ENCODE peak calls at places on chromosomes 3 and 15, in six cellular contexts. E is H1, D is K562, Y is HepG2, I is GM12891, S is GM12878. Z is an unnamed sample.

GRCh38 chr3:155619118-155619915 is 125.6 kb downstream of the PLCH1 start:
- DNase-seq in E (peak), D (no peak), Y (no peak), I (no peak), S (no peak), Z (no peak)

GRCh38 chr15:49313650-49314049 is 109.4 kb upstream of the FGF7 start:
- DNase-seq in E (no peak), D (no peak), Y (no peak), I (no peak), S (no peak), Z (no peak)

GRCh38 chr3:4343258-4343657 is 40.1 kb downstream of the SETMAR start:
- DNase-seq in E (no peak), D (peak), Y (no peak), I (no peak), S (no peak), Z (no peak)

GRCh38 chr3:108029466-108029865 is 61.4 kb downstream of the CD47 start:
- DNase-seq in E (no peak), D (no peak), Y (no peak), I (no peak), S (no peak), Z (no peak)

GRCh38 chr15:64842986-64843561 is 1.4 kb downstream of the PLEKHO2 start:
- DNase-seq in E (no peak), D (peak), Y (no peak), I (no peak), S (no peak), Z (no peak)

GRCh38 chr3:41026394-41027177 is 172.7 kb upstream of the CTNNB1 start:
- DNase-seq in E (no peak), D (peak), Y (peak), I (no peak), S (no peak), Z (no peak)

GRCh38 chr3:126284258-126284904 is 72.8 kb downstream of the KLF15 start:
- DNase-seq in E (no peak), D (no peak), Y (no peak), I (no peak), S (no peak), Z (no peak)

GRCh38 chr3:4222574-4222973 is 80.6 kb upstream of the SETMAR start:
- DNase-seq in E (no peak), D (peak), Y (no peak), I (no peak), S (no peak), Z (no peak)

GRCh38 chr15:80918440-80918839 is 71.2 kb downstream of the MESD start:
- DNase-seq in E (no peak), D (no peak), Y (no peak), I (no peak), S (no peak), Z (no peak)

GRCh38 chr3:37400945-37401344 is 226.6 kb upstream of the LRRFIP2 start:
- DNase-seq in E (no peak), D (no peak), Y (no peak), I (no peak), S (no peak), Z (no peak)

GRCh38 chr3:71089271-71089670 is 494.3 kb downstream of the FOXP1 start:
- DNase-seq in E (no peak), D (no peak), Y (no peak), I (no peak), S (no peak), Z (no peak)

GRCh38 chr3:185649414-185649813 is 63.3 kb downstream of the SENP2 start:
- DNase-seq in E (no peak), D (no peak), Y (no peak), I (no peak), S (no peak), Z (no peak)

GRCh38 chr3:17195192-17195611 is 310.4 kb downstream of the PLCL2 start:
- DNase-seq in E (no peak), D (no peak), Y (no peak), I (peak), S (peak), Z (no peak)

GRCh38 chr3:176375519-176375918 is 821.8 kb downstream of the TBL1XR1 start:
- DNase-seq in E (no peak), D (no peak), Y (no peak), I (no peak), S (no peak), Z (no peak)

GRCh38 chr3:61239871-61240270 is 11.4 kb downstream of the FHIT start:
- DNase-seq in E (no peak), D (no peak), Y (no peak), I (no peak), S (no peak), Z (no peak)

GRCh38 chr3:10445561-10445960 is 59.8 kb downstream of the ATP2B2 start:
- DNase-seq in E (no peak), D (no peak), Y (no peak), I (no peak), S (no peak), Z (no peak)

GRCh38 chr3:150376001-150376848 is 31.9 kb upstream of the TSC22D2 start:
- DNase-seq in E (no peak), D (peak), Y (peak), I (no peak), S (no peak), Z (no peak)

GRCh38 chr3:107561980-107562379 is 39.2 kb downstream of the BBX start:
- DNase-seq in E (no peak), D (no peak), Y (no peak), I (no peak), S (no peak), Z (no peak)

GRCh38 chr15:73930371-73930770 is 4.1 kb downstream of the LOXL1 start:
- DNase-seq in E (no peak), D (no peak), Y (no peak), I (no peak), S (no peak), Z (no peak)

GRCh38 chr3:43581343-43581742 is 40.5 kb downstream of the ANO10 start:
- DNase-seq in E (no peak), D (peak), Y (no peak), I (no peak), S (no peak), Z (no peak)

GRCh38 chr15:43465105-43465504 is 27.9 kb downstream of the TP53BP1 start:
- DNase-seq in E (no peak), D (no peak), Y (no peak), I (no peak), S (no peak), Z (no peak)

GRCh38 chr15:64813075-64813474 is 12.4 kb downstream of the PIF1 start:
- DNase-seq in E (no peak), D (peak), Y (peak), I (peak), S (no peak), Z (no peak)

GRCh38 chr3:127170794-127171193 is 22.1 kb upstream of the PRR23E start:
- DNase-seq in E (no peak), D (no peak), Y (no peak), I (no peak), S (no peak), Z (no peak)

GRCh38 chr3:182331356-182331755 is 461.9 kb upstream of the ATP11B start:
- DNase-seq in E (no peak), D (no peak), Y (no peak), I (no peak), S (no peak), Z (no peak)

GRCh38 chr3:69370156-69370944 is 15.5 kb downstream of the FRMD4B start:
- DNase-seq in E (no peak), D (no peak), Y (no peak), I (no peak), S (no peak), Z (no peak)

GRCh38 chr3:184186184-184186901 is at the start of gene ABCF3:
- DNase-seq in E (no peak), D (no peak), Y (no peak), I (no peak), S (no peak), Z (no peak)

GRCh38 chr15:47333758-47334157 is 383.5 kb upstream of the SEMA6D start:
- DNase-seq in E (no peak), D (no peak), Y (no peak), I (no peak), S (no peak), Z (no peak)

GRCh38 chr3:39541917-39542329 is 74.4 kb downstream of the MOBP start:
- DNase-seq in E (no peak), D (peak), Y (no peak), I (no peak), S (no peak), Z (no peak)

DNA sequence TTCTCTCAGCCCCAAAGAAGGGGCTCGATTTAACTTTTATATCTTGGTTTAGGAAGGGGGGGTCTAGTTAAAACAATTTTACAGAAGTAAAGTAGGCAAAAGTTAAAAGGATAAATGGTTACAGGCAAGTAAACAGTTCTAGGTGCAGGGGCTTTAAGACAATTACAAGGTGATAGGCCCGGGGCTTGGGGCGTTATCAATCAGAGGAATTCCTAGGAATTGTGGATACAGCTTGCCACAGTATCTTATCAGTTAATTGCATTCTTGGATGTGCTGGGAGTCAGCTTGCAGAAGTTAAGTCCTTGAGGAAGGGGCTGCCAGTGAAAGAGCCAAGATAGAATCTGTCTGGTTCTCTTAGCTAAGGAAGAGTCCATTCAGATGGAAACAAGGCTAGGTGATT is 52.7 kb downstream of the NSMCE3 start:
- DNase-seq in E (no peak), D (no peak), Y (no peak), I (no peak), S (no peak), Z (no peak)
- TF ChIP-seq POLR2AphosphoS5 in E (no peak), D (no peak), Y (no peak), I (no peak), S (no peak), Z (no peak)

GRCh38 chr15:41971893-41972340 is 440 bp downstream of the EHD4 start:
- DNase-seq in E (no peak), D (no peak), Y (peak), I (no peak), S (no peak), Z (no peak)

GRCh38 chr15:41972341-41973237 is at the start of gene EHD4:
- DNase-seq in E (peak), D (peak), Y (peak), I (peak), S (peak), Z (peak)

GRCh38 chr15:41970456-41970855 is 1.9 kb downstream of the EHD4 start:
- DNase-seq in E (no peak), D (no peak), Y (no peak), I (no peak), S (no peak), Z (no peak)

GRCh38 chr15:41969851-41970431 is 2.4 kb downstream of the EHD4 start:
- DNase-seq in E (no peak), D (no peak), Y (no peak), I (no peak), S (peak), Z (no peak)

DNA sequence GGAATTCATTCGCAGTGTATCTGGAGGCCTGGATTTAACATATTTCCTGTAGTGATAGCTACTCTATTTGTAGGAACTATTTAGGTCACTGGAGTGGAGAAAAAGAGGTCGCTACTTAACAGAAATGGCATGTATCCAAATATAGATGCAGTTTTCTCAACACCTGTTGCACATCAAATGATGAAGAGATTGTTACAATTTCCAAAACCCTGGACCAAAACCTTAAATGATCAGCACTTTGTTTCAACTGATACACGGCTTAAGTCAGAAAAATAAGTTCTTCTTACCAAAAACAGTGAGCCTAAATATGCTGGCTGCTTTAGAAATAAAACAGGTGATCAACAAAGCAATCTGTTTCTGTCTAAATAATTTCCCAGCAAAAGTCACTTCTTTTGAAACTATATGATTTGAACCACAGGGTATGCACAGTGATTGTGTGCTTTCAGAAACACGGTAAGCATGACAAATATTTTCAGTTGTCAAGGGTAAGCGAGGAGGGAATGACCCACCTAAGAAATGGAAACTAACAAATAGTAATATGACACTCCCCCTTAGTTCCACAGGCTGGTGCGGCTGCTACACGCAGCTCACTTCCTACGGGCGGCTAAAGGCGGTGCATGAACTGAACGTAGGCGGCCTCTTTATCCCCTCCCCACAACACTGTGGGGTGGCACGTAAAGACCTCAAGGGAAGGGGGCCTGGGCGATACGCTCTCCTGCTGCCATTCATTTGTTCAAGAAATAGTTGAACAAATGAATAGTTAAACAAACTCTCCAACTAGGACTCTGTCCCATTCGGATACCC is 1.1 kb downstream of the EHD4 start:
- DNase-seq in E (no peak), D (peak), Y (peak), I (peak), S (peak), Z (peak)
- TF ChIP-seq POLR2A in E (no peak), D (no peak), Y (no peak), I (peak), S (peak), Z (peak)

GRCh38 chr15:40439461-40440299 is 1.1 kb upstream of the BAHD1 start:
- DNase-seq in E (peak), D (peak), Y (peak), I (no peak), S (no peak), Z (no peak)
- TF ChIP-seq TAF1 in E (peak), D (peak), Y (no peak), I (no peak), S (no peak), Z (no peak)

DNA sequence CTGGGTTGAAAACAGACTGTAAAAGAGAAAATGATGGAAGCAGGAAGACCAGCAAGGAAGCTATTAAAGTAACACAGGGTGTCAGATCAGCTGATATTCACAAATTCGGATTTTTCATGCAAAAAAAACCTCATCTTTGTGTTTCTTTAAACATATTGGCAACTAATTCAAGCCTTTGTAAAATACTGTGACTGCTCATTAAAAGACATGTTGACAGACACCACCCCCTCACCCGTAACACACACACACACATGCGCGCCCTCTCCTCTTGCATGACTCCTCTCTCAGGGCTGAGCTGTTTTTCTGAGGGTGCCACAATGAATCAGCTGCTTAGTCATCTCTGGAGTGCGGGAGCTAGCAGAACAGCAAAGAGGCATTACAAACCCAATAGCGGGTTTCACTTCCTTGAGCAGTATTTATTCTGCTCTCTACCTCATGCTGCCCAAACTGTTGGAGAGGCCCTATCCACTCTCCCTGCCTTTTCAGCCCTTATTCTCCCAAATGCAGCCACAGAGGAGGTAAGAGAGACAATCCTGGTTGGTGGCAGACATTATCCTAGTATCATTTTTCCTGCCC is 35.8 kb upstream of the CCDC80 start:
- DNase-seq in E (peak), D (peak), Y (peak), I (peak), S (peak), Z (peak)
- TF ChIP-seq POLR2AphosphoS5 in E (no peak), D (no peak), Y (no peak), I (peak), S (no peak), Z (no peak)

Z was measured in GM12892.